ENCODE peak calls at places on chromosomes 3 and 15, in seven cellular contexts. H is cardiac fibroblast, Q is endothelial cell, E is cardiac muscle cell, S is neuronal stem cell, C is NB4, I is globus pallidus. B is an unnamed sample.
A peak's percentile ranks its signal among the peaks of the same experiment; 100 is the strongest.

GRCh38 chr3:105907790-105908189 is 39.0 kb upstream of the CBLB start:
- DNase-seq in H (peak; percentile 34), E (no peak), S (no peak), Q (no peak), I (peak; percentile 1), C (peak; percentile 46), B (no peak)

GRCh38 chr3:183507551-183507950 is 48.0 kb downstream of the KLHL6 start:
- DNase-seq in Q (no peak), S (no peak), C (no peak), E (no peak), H (no peak), I (no peak), B (no peak)

GRCh38 chr3:170835346-170835745 is 34.6 kb downstream of the RPL22L1 start:
- DNase-seq in I (no peak), S (no peak), E (peak; percentile 27), H (no peak), Q (no peak), C (no peak), B (no peak)

GRCh38 chr3:183981990-183982658 is 35.6 kb downstream of the ABCC5 start:
- DNase-seq in E (no peak), Q (no peak), S (no peak), I (no peak), H (no peak), C (no peak), B (no peak)

GRCh38 chr3:197466586-197467399 is 89.0 kb downstream of the BDH1 start:
- DNase-seq in E (no peak), H (peak; percentile 74), S (no peak), I (no peak), C (peak; percentile 20), Q (no peak), B (no peak)

GRCh38 chr15:101664303-101664913 is 12.2 kb upstream of the TM2D3 start:
- DNase-seq in Q (peak; percentile 22), S (no peak), E (peak; percentile 19), I (peak; percentile 66), H (no peak), C (peak; percentile 18), B (no peak)

GRCh38 chr3:8822141-8822540 is 52.7 kb upstream of the OXTR start:
- DNase-seq in C (no peak), Q (no peak), I (no peak), E (no peak), H (peak; percentile 85), S (no peak), B (no peak)

GRCh38 chr3:111735271-111735758 is 123.8 kb upstream of the PHLDB2 start:
- DNase-seq in S (no peak), C (no peak), E (peak; percentile 23), Q (no peak), I (no peak), H (peak; percentile 95), B (no peak)

GRCh38 chr15:64746356-64746755 is 29.0 kb downstream of the RBPMS2 start:
- DNase-seq in E (no peak), H (no peak), C (no peak), Q (no peak), S (no peak), I (no peak), B (no peak)

GRCh38 chr3:156535162-156535627 is 19.7 kb downstream of the SSR3 start:
- DNase-seq in E (peak; percentile 54), H (peak; percentile 99), S (no peak), Q (no peak), C (peak; percentile 82), I (peak; percentile 82), B (no peak)

GRCh38 chr15:34708422-34708821 is 46.4 kb downstream of the GJD2 start:
- DNase-seq in Q (no peak), S (peak; percentile 55), C (peak; percentile 60), E (peak; percentile 70), H (peak; percentile 68), I (peak; percentile 69), B (no peak)

GRCh38 chr3:158279584-158279983 is 169.7 kb downstream of the RSRC1 start:
- DNase-seq in C (peak; percentile 38), E (no peak), S (no peak), Q (no peak), H (no peak), I (no peak), B (no peak)

GRCh38 chr3:38397320-38397719 is 50.7 kb downstream of the XYLB start:
- DNase-seq in E (peak; percentile 90), C (peak; percentile 49), I (no peak), Q (peak; percentile 69), H (peak; percentile 44), S (peak; percentile 54), B (no peak)

GRCh38 chr3:111846717-111847116 is 12.3 kb upstream of the PHLDB2 start:
- DNase-seq in I (no peak), E (no peak), S (no peak), H (peak; percentile 95), Q (no peak), C (no peak), B (no peak)

GRCh38 chr3:4994823-4995499 is 15.7 kb downstream of the BHLHE40 start:
- DNase-seq in Q (no peak), E (no peak), I (peak; percentile 61), S (no peak), C (no peak), H (peak; percentile 98), B (no peak)

GRCh38 chr3:104018541-104018940 is 1348.2 kb upstream of the ALCAM start:
- DNase-seq in I (no peak), H (no peak), Q (no peak), E (no peak), S (no peak), C (no peak), B (no peak)

GRCh38 chr15:99123706-99124451 is 19.0 kb downstream of the SYNM start:
- DNase-seq in E (peak; percentile 85), H (peak; percentile 91), Q (peak; percentile 47), I (peak; percentile 89), S (peak; percentile 63), C (peak; percentile 69), B (no peak)